ENCODE peak calls at places on chromosomes 1 and 21, in seven cellular contexts. One of them, this sample, is unnamed.

GRCh38 chr1:116912846-116913245 is 3.1 kb downstream of the PTGFRN start:
- DNase-seq in CD8-positive, alpha-beta memory T cell: no peak
- DNase-seq in psoas muscle: no peak
- DNase-seq in tibial artery: no peak
- DNase-seq in Peyer's patch: no peak
- DNase-seq in hepatocyte: no peak
- DNase-seq in HFF-Myc: no peak
- DNase-seq in this sample: no peak

GRCh38 chr1:15153184-15153841 is at the start of gene TMEM51:
- DNase-seq in CD8-positive, alpha-beta memory T cell: no peak
- DNase-seq in psoas muscle: peak; percentile 64
- DNase-seq in tibial artery: peak; percentile 73
- DNase-seq in Peyer's patch: peak; percentile 91
- DNase-seq in hepatocyte: peak; percentile 93
- DNase-seq in HFF-Myc: no peak
- DNase-seq in this sample: no peak

GRCh38 chr1:39282537-39283216 is 78.2 kb downstream of the MACF1 start:
- DNase-seq in CD8-positive, alpha-beta memory T cell: no peak
- DNase-seq in psoas muscle: no peak
- DNase-seq in tibial artery: no peak
- DNase-seq in Peyer's patch: no peak
- DNase-seq in hepatocyte: peak; percentile 46
- DNase-seq in HFF-Myc: no peak
- DNase-seq in this sample: no peak

GRCh38 chr1:45490121-45490622 is 791 bp downstream of the TESK2 start:
- DNase-seq in CD8-positive, alpha-beta memory T cell: no peak
- DNase-seq in psoas muscle: no peak
- DNase-seq in tibial artery: no peak
- DNase-seq in Peyer's patch: no peak
- DNase-seq in hepatocyte: no peak
- DNase-seq in HFF-Myc: no peak
- DNase-seq in this sample: no peak

GRCh38 chr1:30816211-30817082 is 58.9 kb upstream of the LAPTM5 start:
- DNase-seq in CD8-positive, alpha-beta memory T cell: no peak
- DNase-seq in psoas muscle: peak; percentile 33
- DNase-seq in tibial artery: peak; percentile 61
- DNase-seq in Peyer's patch: no peak
- DNase-seq in hepatocyte: peak; percentile 76
- DNase-seq in HFF-Myc: peak; percentile 79
- DNase-seq in this sample: no peak

GRCh38 chr1:92623187-92623778 is 136.6 kb upstream of the GFI1 start:
- DNase-seq in CD8-positive, alpha-beta memory T cell: peak; percentile 32
- DNase-seq in psoas muscle: no peak
- DNase-seq in tibial artery: no peak
- DNase-seq in Peyer's patch: no peak
- DNase-seq in hepatocyte: no peak
- DNase-seq in HFF-Myc: peak; percentile 9
- DNase-seq in this sample: no peak

GRCh38 chr1:81287681-81288080 is 513.1 kb upstream of the ADGRL2 start:
- DNase-seq in CD8-positive, alpha-beta memory T cell: no peak
- DNase-seq in psoas muscle: no peak
- DNase-seq in tibial artery: no peak
- DNase-seq in Peyer's patch: no peak
- DNase-seq in hepatocyte: no peak
- DNase-seq in HFF-Myc: no peak
- DNase-seq in this sample: no peak

GRCh38 chr1:29119365-29119929 is 4.3 kb downstream of the TMEM200B start:
- DNase-seq in CD8-positive, alpha-beta memory T cell: no peak
- DNase-seq in psoas muscle: no peak
- DNase-seq in tibial artery: no peak
- DNase-seq in Peyer's patch: no peak
- DNase-seq in hepatocyte: no peak
- DNase-seq in HFF-Myc: no peak
- DNase-seq in this sample: no peak

GRCh38 chr1:234583755-234584430 is 26.1 kb downstream of the IRF2BP2 start:
- DNase-seq in CD8-positive, alpha-beta memory T cell: no peak
- DNase-seq in psoas muscle: peak; percentile 64
- DNase-seq in tibial artery: peak; percentile 90
- DNase-seq in Peyer's patch: no peak
- DNase-seq in hepatocyte: no peak
- DNase-seq in HFF-Myc: no peak
- DNase-seq in this sample: peak; percentile 91

GRCh38 chr1:7476861-7477534 is 294.1 kb upstream of the VAMP3 start:
- DNase-seq in CD8-positive, alpha-beta memory T cell: no peak
- DNase-seq in psoas muscle: no peak
- DNase-seq in tibial artery: no peak
- DNase-seq in Peyer's patch: no peak
- DNase-seq in hepatocyte: peak; percentile 39
- DNase-seq in HFF-Myc: no peak
- DNase-seq in this sample: no peak

GRCh38 chr1:161313554-161314200 is 504 bp upstream of the SDHC start:
- DNase-seq in CD8-positive, alpha-beta memory T cell: no peak
- DNase-seq in psoas muscle: no peak
- DNase-seq in tibial artery: no peak
- DNase-seq in Peyer's patch: no peak
- DNase-seq in hepatocyte: no peak
- DNase-seq in HFF-Myc: no peak
- DNase-seq in this sample: no peak

GRCh38 chr1:3075666-3076387 is 6.8 kb downstream of the PRDM16 start:
- DNase-seq in CD8-positive, alpha-beta memory T cell: no peak
- DNase-seq in psoas muscle: no peak
- DNase-seq in tibial artery: no peak
- DNase-seq in Peyer's patch: no peak
- DNase-seq in hepatocyte: no peak
- DNase-seq in HFF-Myc: no peak
- DNase-seq in this sample: no peak

GRCh38 chr1:61255324-61255703 is 173.0 kb downstream of the NFIA start:
- DNase-seq in CD8-positive, alpha-beta memory T cell: no peak
- DNase-seq in psoas muscle: no peak
- DNase-seq in tibial artery: no peak
- DNase-seq in Peyer's patch: no peak
- DNase-seq in hepatocyte: no peak
- DNase-seq in HFF-Myc: no peak
- DNase-seq in this sample: no peak
- H3K4me3 ChIP-seq in CD8-positive, alpha-beta memory T cell: no peak overlapping the region
- H3K4me3 ChIP-seq in psoas muscle: peak overlapping the region; percentile 55
- H3K4me3 ChIP-seq in tibial artery: peak overlapping the region; percentile 48
- H3K4me3 ChIP-seq in Peyer's patch: no peak overlapping the region
- H3K4me3 ChIP-seq in hepatocyte: no peak overlapping the region
- H3K4me3 ChIP-seq in HFF-Myc: no peak overlapping the region
- H3K4me3 ChIP-seq in this sample: peak overlapping the region; percentile 31

GRCh38 chr1:1345384-1345783 is 3.8 kb downstream of the DVL1 start:
- DNase-seq in CD8-positive, alpha-beta memory T cell: no peak
- DNase-seq in psoas muscle: no peak
- DNase-seq in tibial artery: no peak
- DNase-seq in Peyer's patch: no peak
- DNase-seq in hepatocyte: no peak
- DNase-seq in HFF-Myc: no peak
- DNase-seq in this sample: no peak
- H3K4me3 ChIP-seq in CD8-positive, alpha-beta memory T cell: no peak overlapping the region
- H3K4me3 ChIP-seq in psoas muscle: peak overlapping the region; percentile 73
- H3K4me3 ChIP-seq in tibial artery: no peak overlapping the region
- H3K4me3 ChIP-seq in Peyer's patch: no peak overlapping the region
- H3K4me3 ChIP-seq in hepatocyte: no peak overlapping the region
- H3K4me3 ChIP-seq in HFF-Myc: peak overlapping the region; percentile 25
- H3K4me3 ChIP-seq in this sample: no peak overlapping the region

GRCh38 chr21:39713905-39714304 is 31.1 kb upstream of the IGSF5 start:
- DNase-seq in CD8-positive, alpha-beta memory T cell: no peak
- DNase-seq in psoas muscle: no peak
- DNase-seq in tibial artery: no peak
- DNase-seq in Peyer's patch: no peak
- DNase-seq in hepatocyte: no peak
- DNase-seq in HFF-Myc: no peak
- DNase-seq in this sample: no peak
- H3K4me3 ChIP-seq in CD8-positive, alpha-beta memory T cell: no peak overlapping the region
- H3K4me3 ChIP-seq in psoas muscle: no peak overlapping the region
- H3K4me3 ChIP-seq in tibial artery: no peak overlapping the region
- H3K4me3 ChIP-seq in Peyer's patch: no peak overlapping the region
- H3K4me3 ChIP-seq in hepatocyte: no peak overlapping the region
- H3K4me3 ChIP-seq in HFF-Myc: no peak overlapping the region
- H3K4me3 ChIP-seq in this sample: no peak overlapping the region

DNA sequence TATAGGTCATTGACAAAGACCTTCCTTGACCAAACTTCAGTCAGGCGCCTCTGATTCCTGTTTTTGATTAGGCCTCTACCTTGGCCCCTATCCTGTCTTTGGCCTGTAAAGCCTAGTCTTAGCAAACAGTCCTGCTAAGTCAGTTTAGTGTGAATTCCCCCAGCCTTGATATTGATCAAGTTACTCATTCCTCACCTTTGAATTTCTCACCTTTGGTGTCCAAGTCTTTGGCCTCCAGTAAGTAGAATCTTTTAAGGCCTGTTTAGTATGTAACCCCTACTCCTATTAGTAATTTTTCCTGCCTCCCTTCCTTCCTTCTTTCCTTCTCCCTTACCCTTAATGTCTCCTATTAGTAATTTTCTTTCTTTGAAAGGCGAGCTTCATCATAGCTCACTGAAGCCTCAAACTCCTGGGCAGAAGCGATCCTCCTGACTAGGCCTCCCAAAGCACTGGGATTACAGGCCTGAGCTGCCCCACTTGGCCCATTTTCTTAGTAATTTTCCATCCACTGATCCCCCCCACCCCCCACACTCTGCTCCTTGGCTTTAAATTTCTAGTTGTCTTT is 13.0 kb upstream of the ZNF692 start:
- DNase-seq in CD8-positive, alpha-beta memory T cell: no peak
- DNase-seq in psoas muscle: no peak
- DNase-seq in tibial artery: no peak
- DNase-seq in Peyer's patch: no peak
- DNase-seq in hepatocyte: no peak
- DNase-seq in HFF-Myc: no peak
- DNase-seq in this sample: no peak
- H3K4me3 ChIP-seq in CD8-positive, alpha-beta memory T cell: no peak overlapping the region
- H3K4me3 ChIP-seq in psoas muscle: peak overlapping the region; percentile 78
- H3K4me3 ChIP-seq in tibial artery: peak overlapping the region; percentile 63
- H3K4me3 ChIP-seq in Peyer's patch: no peak overlapping the region
- H3K4me3 ChIP-seq in hepatocyte: peak overlapping the region; percentile 64
- H3K4me3 ChIP-seq in HFF-Myc: peak overlapping the region; percentile 68
- H3K4me3 ChIP-seq in this sample: no peak overlapping the region

GRCh38 chr1:89262643-89263042 is 10.0 kb downstream of the GBP5 start:
- DNase-seq in CD8-positive, alpha-beta memory T cell: no peak
- DNase-seq in psoas muscle: no peak
- DNase-seq in tibial artery: no peak
- DNase-seq in Peyer's patch: no peak
- DNase-seq in hepatocyte: peak; percentile 12
- DNase-seq in HFF-Myc: no peak
- DNase-seq in this sample: no peak
- H3K4me3 ChIP-seq in CD8-positive, alpha-beta memory T cell: no peak overlapping the region
- H3K4me3 ChIP-seq in psoas muscle: peak overlapping the region; percentile 34
- H3K4me3 ChIP-seq in tibial artery: peak overlapping the region; percentile 24
- H3K4me3 ChIP-seq in Peyer's patch: no peak overlapping the region
- H3K4me3 ChIP-seq in hepatocyte: no peak overlapping the region
- H3K4me3 ChIP-seq in HFF-Myc: no peak overlapping the region
- H3K4me3 ChIP-seq in this sample: peak overlapping the region; percentile 38

GRCh38 chr1:163422738-163423404 is 101.1 kb downstream of the NUF2 start:
- DNase-seq in CD8-positive, alpha-beta memory T cell: no peak
- DNase-seq in psoas muscle: no peak
- DNase-seq in tibial artery: no peak
- DNase-seq in Peyer's patch: no peak
- DNase-seq in hepatocyte: no peak
- DNase-seq in HFF-Myc: no peak
- DNase-seq in this sample: peak; percentile 83

GRCh38 chr1:163427336-163427735 is 105.6 kb downstream of the NUF2 start:
- DNase-seq in CD8-positive, alpha-beta memory T cell: no peak
- DNase-seq in psoas muscle: no peak
- DNase-seq in tibial artery: no peak
- DNase-seq in Peyer's patch: no peak
- DNase-seq in hepatocyte: no peak
- DNase-seq in HFF-Myc: no peak
- DNase-seq in this sample: peak; percentile 75
- H3K4me3 ChIP-seq in CD8-positive, alpha-beta memory T cell: no peak overlapping the region
- H3K4me3 ChIP-seq in psoas muscle: no peak overlapping the region
- H3K4me3 ChIP-seq in tibial artery: no peak overlapping the region
- H3K4me3 ChIP-seq in Peyer's patch: no peak overlapping the region
- H3K4me3 ChIP-seq in hepatocyte: no peak overlapping the region
- H3K4me3 ChIP-seq in HFF-Myc: no peak overlapping the region
- H3K4me3 ChIP-seq in this sample: no peak overlapping the region

GRCh38 chr1:77371396-77371795 is 89.6 kb downstream of the AK5 start:
- DNase-seq in CD8-positive, alpha-beta memory T cell: no peak
- DNase-seq in psoas muscle: no peak
- DNase-seq in tibial artery: no peak
- DNase-seq in Peyer's patch: no peak
- DNase-seq in hepatocyte: no peak
- DNase-seq in HFF-Myc: no peak
- DNase-seq in this sample: no peak

GRCh38 chr1:77370588-77371306 is 88.9 kb downstream of the AK5 start:
- DNase-seq in CD8-positive, alpha-beta memory T cell: no peak
- DNase-seq in psoas muscle: no peak
- DNase-seq in tibial artery: no peak
- DNase-seq in Peyer's patch: no peak
- DNase-seq in hepatocyte: no peak
- DNase-seq in HFF-Myc: peak; percentile 86
- DNase-seq in this sample: no peak

GRCh38 chr1:77375541-77375940 is 93.7 kb downstream of the AK5 start:
- DNase-seq in CD8-positive, alpha-beta memory T cell: no peak
- DNase-seq in psoas muscle: no peak
- DNase-seq in tibial artery: no peak
- DNase-seq in Peyer's patch: no peak
- DNase-seq in hepatocyte: no peak
- DNase-seq in HFF-Myc: no peak
- DNase-seq in this sample: no peak

GRCh38 chr1:77373702-77374101 is 91.9 kb downstream of the AK5 start:
- DNase-seq in CD8-positive, alpha-beta memory T cell: no peak
- DNase-seq in psoas muscle: no peak
- DNase-seq in tibial artery: no peak
- DNase-seq in Peyer's patch: no peak
- DNase-seq in hepatocyte: no peak
- DNase-seq in HFF-Myc: no peak
- DNase-seq in this sample: no peak

GRCh38 chr1:77370161-77370560 is 88.3 kb downstream of the AK5 start:
- DNase-seq in CD8-positive, alpha-beta memory T cell: no peak
- DNase-seq in psoas muscle: no peak
- DNase-seq in tibial artery: no peak
- DNase-seq in Peyer's patch: no peak
- DNase-seq in hepatocyte: no peak
- DNase-seq in HFF-Myc: no peak
- DNase-seq in this sample: no peak
- H3K4me3 ChIP-seq in CD8-positive, alpha-beta memory T cell: no peak overlapping the region
- H3K4me3 ChIP-seq in psoas muscle: no peak overlapping the region
- H3K4me3 ChIP-seq in tibial artery: no peak overlapping the region
- H3K4me3 ChIP-seq in Peyer's patch: no peak overlapping the region
- H3K4me3 ChIP-seq in hepatocyte: no peak overlapping the region
- H3K4me3 ChIP-seq in HFF-Myc: no peak overlapping the region
- H3K4me3 ChIP-seq in this sample: no peak overlapping the region

GRCh38 chr1:204714861-204715511 is 29.4 kb upstream of the LRRN2 start:
- DNase-seq in CD8-positive, alpha-beta memory T cell: no peak
- DNase-seq in psoas muscle: no peak
- DNase-seq in tibial artery: no peak
- DNase-seq in Peyer's patch: no peak
- DNase-seq in hepatocyte: no peak
- DNase-seq in HFF-Myc: no peak
- DNase-seq in this sample: no peak
- H3K4me3 ChIP-seq in CD8-positive, alpha-beta memory T cell: no peak overlapping the region
- H3K4me3 ChIP-seq in psoas muscle: no peak overlapping the region
- H3K4me3 ChIP-seq in tibial artery: no peak overlapping the region
- H3K4me3 ChIP-seq in Peyer's patch: no peak overlapping the region
- H3K4me3 ChIP-seq in hepatocyte: no peak overlapping the region
- H3K4me3 ChIP-seq in HFF-Myc: no peak overlapping the region
- H3K4me3 ChIP-seq in this sample: no peak overlapping the region

This sample was measured in esophagus muscularis mucosa.